ENCODE peak calls at places on chromosomes 12 and 14, in four cellular contexts. G is brain microvascular endothelial cell; S is A673; R is CD8-positive, alpha-beta T cell. L is an unnamed sample.
A peak's percentile ranks its signal among the peaks of the same experiment; 100 is the strongest.

GRCh38 chr14:77186911-77187648 is 5.5 kb downstream of the TMEM63C start:
- DNase-seq in G (no peak), S (no peak), R (no peak), L (no peak)

GRCh38 chr14:81727243-81727642 is 193.6 kb upstream of the SEL1L start:
- DNase-seq in G (no peak), S (peak; percentile 1), R (no peak), L (no peak)

GRCh38 chr12:24185787-24186186 is 236.3 kb upstream of the SOX5 start:
- DNase-seq in G (no peak), S (no peak), R (no peak), L (no peak)

GRCh38 chr12:109822951-109823411 is 10.2 kb downstream of the TRPV4 start:
- DNase-seq in G (no peak), S (no peak), R (no peak), L (no peak)

GRCh38 chr14:68807148-68807600 is 14.3 kb upstream of the ZFP36L1 start:
- DNase-seq in G (no peak), S (no peak), R (no peak), L (peak; percentile 43)

GRCh38 chr12:88035907-88036289 is 6.7 kb upstream of the C12orf50 start:
- DNase-seq in G (no peak), S (no peak), R (no peak), L (peak; percentile 26)

GRCh38 chr14:77219591-77219990 is 38.0 kb downstream of the TMEM63C start:
- DNase-seq in G (no peak), S (no peak), R (no peak), L (no peak)

GRCh38 chr12:131860472-131861260 is 32.5 kb downstream of the MMP17 start:
- DNase-seq in G (peak; percentile 58), S (peak; percentile 70), R (no peak), L (no peak)

GRCh38 chr12:24668563-24668962 is 280.3 kb downstream of the BCAT1 start:
- DNase-seq in G (peak; percentile 5), S (no peak), R (no peak), L (no peak)

GRCh38 chr12:32809846-32810245 is 54.1 kb upstream of the YARS2 start:
- DNase-seq in G (no peak), S (no peak), R (no peak), L (no peak)

GRCh38 chr14:80965041-80965440 is 9.6 kb downstream of the TSHR start:
- DNase-seq in G (no peak), S (no peak), R (no peak), L (no peak)

GRCh38 chr12:49899921-49900320 is 3.8 kb downstream of the FAIM2 start:
- DNase-seq in G (no peak), S (no peak), R (no peak), L (no peak)

GRCh38 chr14:47300801-47301200 is 374.6 kb downstream of the MDGA2 start:
- DNase-seq in G (peak; percentile 35), S (no peak), R (no peak), L (no peak)

GRCh38 chr14:72024504-72024903 is 92.3 kb downstream of the RGS6 start:
- DNase-seq in G (no peak), S (no peak), R (no peak), L (no peak)

GRCh38 chr14:72023128-72024042 is 91.2 kb downstream of the RGS6 start:
- DNase-seq in G (no peak), S (peak; percentile 60), R (no peak), L (no peak)

DNA sequence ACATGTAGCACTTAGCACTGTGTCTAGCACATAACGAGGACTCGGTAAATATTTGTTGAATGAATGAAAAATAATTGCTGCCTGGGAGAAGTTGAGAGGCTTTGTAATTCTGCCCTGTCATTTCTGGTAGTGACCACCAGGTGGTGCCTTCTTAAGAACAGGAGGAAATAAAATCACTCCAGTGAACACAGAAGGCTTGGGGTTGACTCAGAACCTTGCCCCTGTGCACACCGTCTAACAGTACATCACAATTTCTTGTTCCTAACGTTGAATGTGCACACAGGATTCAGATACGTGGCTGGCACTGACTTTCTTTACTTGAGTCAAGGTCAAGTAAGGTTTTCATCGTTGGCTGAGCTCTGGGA is 91.8 kb downstream of the RGS6 start:
- DNase-seq in G (peak; percentile 39), S (peak; percentile 64), R (no peak), L (peak; percentile 43)
- TF ChIP-seq CTCF in G (peak; percentile 37), S (peak; percentile 77), R (peak; percentile 49), L (peak; percentile 61)

GRCh38 chr12:40105515-40106201 is at the start of gene SLC2A13:
- DNase-seq in G (peak; percentile 24), S (peak; percentile 81), R (peak; percentile 52), L (peak; percentile 87)

GRCh38 chr12:40107098-40107802 is 1.4 kb upstream of the SLC2A13 start:
- DNase-seq in G (peak; percentile 79), S (peak; percentile 87), R (peak; percentile 76), L (peak; percentile 68)

GRCh38 chr12:40106655-40107054 is 774 bp upstream of the SLC2A13 start:
- DNase-seq in G (no peak), S (no peak), R (no peak), L (no peak)

GRCh38 chr12:40106202-40106533 is 287 bp upstream of the SLC2A13 start:
- DNase-seq in G (no peak), S (no peak), R (no peak), L (no peak)

GRCh38 chr12:40107803-40108620 is 2.1 kb upstream of the SLC2A13 start:
- DNase-seq in G (no peak), S (no peak), R (no peak), L (no peak)
- TF ChIP-seq CTCF in G (no peak), S (no peak), R (peak; percentile 40), L (no peak)

GRCh38 chr14:105398044-105398725 is at the start of gene TEX22:
- DNase-seq in G (peak; percentile 52), S (peak; percentile 89), R (peak; percentile 73), L (peak; percentile 97)
- TF ChIP-seq CTCF in G (peak; percentile 18), S (peak; percentile 12), R (no peak), L (no peak)

GRCh38 chr12:76763746-76764675 is at the start of gene ZDHHC17:
- DNase-seq in G (peak; percentile 86), S (peak; percentile 96), R (peak; percentile 89), L (peak; percentile 92)
- TF ChIP-seq CTCF in G (no peak), S (no peak), R (no peak), L (no peak)

GRCh38 chr12:2393996-2394395 is 341.2 kb downstream of the CACNA1C start:
- DNase-seq in G (no peak), S (no peak), R (no peak), L (no peak)

GRCh38 chr12:2396448-2396871 is 343.7 kb downstream of the CACNA1C start:
- DNase-seq in G (no peak), S (no peak), R (no peak), L (no peak)

GRCh38 chr12:2401040-2401439 is 348.3 kb downstream of the CACNA1C start:
- DNase-seq in G (no peak), S (no peak), R (no peak), L (no peak)

GRCh38 chr12:2395352-2395977 is 342.7 kb downstream of the CACNA1C start:
- DNase-seq in G (no peak), S (peak; percentile 70), R (no peak), L (peak; percentile 57)

DNA sequence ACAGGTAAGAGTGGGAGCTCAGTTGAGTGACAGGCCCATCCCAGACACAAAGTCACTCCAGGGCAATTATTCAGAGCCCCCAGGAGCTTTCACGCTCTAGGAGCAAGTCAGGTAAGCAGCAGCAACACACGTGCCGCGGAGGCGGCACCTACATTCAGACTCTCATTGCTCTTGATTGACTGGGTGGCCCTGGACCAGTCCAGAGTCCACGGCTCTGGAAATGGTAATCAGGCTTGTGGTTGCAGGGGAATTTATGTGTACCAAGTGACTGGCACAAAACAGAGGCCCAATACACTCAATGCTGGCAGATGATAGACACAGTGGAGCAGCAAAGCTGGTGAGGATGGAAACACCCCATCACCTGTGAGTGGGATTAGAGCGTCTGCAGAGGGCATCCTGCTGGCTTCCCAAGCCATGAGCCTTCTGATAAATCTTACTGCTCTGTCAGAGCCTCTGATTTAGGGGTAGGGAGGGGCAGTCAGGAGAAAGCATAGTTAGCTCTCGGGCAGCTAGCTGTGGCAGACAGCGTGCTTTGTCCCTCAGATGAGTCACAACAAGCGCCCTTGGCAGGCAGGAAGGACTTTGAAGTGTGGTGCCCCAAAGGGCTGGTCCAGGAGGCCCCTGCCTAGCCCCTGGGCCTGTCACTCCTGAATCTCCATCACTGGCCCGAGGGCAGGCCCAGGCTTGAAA is 344.7 kb downstream of the CACNA1C start:
- DNase-seq in G (no peak), S (no peak), R (no peak), L (no peak)
- TF ChIP-seq CTCF in G (no peak), S (no peak), R (no peak), L (no peak)

GRCh38 chr12:26724309-26724702 is 108.7 kb downstream of the ITPR2 start:
- DNase-seq in G (no peak), S (no peak), R (no peak), L (no peak)

GRCh38 chr12:26715232-26715631 is 117.8 kb downstream of the ITPR2 start:
- DNase-seq in G (no peak), S (no peak), R (no peak), L (no peak)

GRCh38 chr12:26721800-26722199 is 111.2 kb downstream of the ITPR2 start:
- DNase-seq in G (no peak), S (peak; percentile 85), R (no peak), L (no peak)

GRCh38 chr12:26723379-26724308 is 109.3 kb downstream of the ITPR2 start:
- DNase-seq in G (peak; percentile 57), S (no peak), R (no peak), L (no peak)

DNA sequence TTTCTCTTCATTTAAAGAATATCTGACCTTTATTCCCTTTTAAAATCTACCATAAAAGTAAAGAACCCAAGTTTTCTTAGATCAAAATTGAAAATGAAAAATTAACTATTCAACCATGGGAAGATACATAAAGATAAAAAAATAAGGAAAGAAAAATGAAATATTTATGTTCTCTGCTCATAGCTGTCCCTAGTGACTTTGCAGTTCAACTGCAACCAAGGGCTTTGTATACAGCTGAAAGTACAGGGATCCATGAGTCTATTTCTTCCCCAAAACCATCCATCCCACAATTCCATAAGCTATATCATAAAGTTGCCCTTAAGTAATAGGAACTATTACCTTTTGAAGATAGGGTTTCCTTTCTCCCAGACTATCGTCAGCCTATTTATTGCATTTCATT is 113.1 kb downstream of the ITPR2 start:
- DNase-seq in G (no peak), S (no peak), R (no peak), L (no peak)
- TF ChIP-seq CTCF in G (peak; percentile 49), S (peak; percentile 18), R (no peak), L (no peak)

GRCh38 chr14:21097616-21098133 is 780 bp downstream of the ZNF219 start:
- DNase-seq in G (no peak), S (peak; percentile 42), R (no peak), L (no peak)

GRCh38 chr14:21098892-21099595 is 589 bp upstream of the ZNF219 start:
- DNase-seq in G (no peak), S (no peak), R (no peak), L (no peak)

GRCh38 chr14:21096889-21097615 is 1.4 kb downstream of the ZNF219 start:
- DNase-seq in G (no peak), S (no peak), R (no peak), L (no peak)

GRCh38 chr14:21099596-21099985 is 1.1 kb upstream of the ZNF219 start:
- DNase-seq in G (no peak), S (no peak), R (no peak), L (no peak)

GRCh38 chr14:21098134-21098891 is at the start of gene ZNF219:
- DNase-seq in G (no peak), S (peak; percentile 77), R (no peak), L (peak; percentile 57)
- TF ChIP-seq CTCF in G (no peak), S (peak; percentile 23), R (no peak), L (no peak)